ENCODE peak calls at places on chromosomes 4 and X, in five cellular contexts. K is GM23248, X is endothelial cell of umbilical vein, N is tibial nerve, B is heart right ventricle. G is an unnamed sample. For H3K9me3, the result is how much of the 10 kb centered on the place peaks cover.

GRCh38 chrX:133849676-133850075 is 135.7 kb downstream of the GPC3 start:
- DNase-seq in X (no peak), K (no peak), N (no peak), B (no peak), G (no peak)

GRCh38 chr4:77481856-77482255 is 123.8 kb upstream of the CXCL13 start:
- DNase-seq in X (no peak), K (peak), B (no peak), N (no peak), G (no peak)

GRCh38 chrX:44344194-44344593 is 722 bp upstream of the EFHC2 start:
- DNase-seq in X (no peak), N (peak), B (peak), K (no peak), G (peak)

GRCh38 chrX:53088136-53088974 is 5.6 kb upstream of the KANTR start:
- DNase-seq in N (peak), B (peak), K (peak), X (peak), G (peak)

GRCh38 chr4:185721949-185722316 is 90.1 kb downstream of the SORBS2 start:
- DNase-seq in B (no peak), K (no peak), N (no peak), X (no peak), G (no peak)

GRCh38 chrX:42128587-42128986 is 205.2 kb upstream of the CASK start:
- DNase-seq in X (no peak), N (no peak), B (no peak), K (no peak), G (no peak)

GRCh38 chr4:179415842-179416223 is 1973.6 kb upstream of the AGA start:
- DNase-seq in B (no peak), N (no peak), K (no peak), X (no peak), G (no peak)

GRCh38 chr4:121822796-121823504 is 733 bp downstream of the CCNA2 start:
- DNase-seq in B (no peak), X (peak), K (peak), N (no peak), G (peak)

GRCh38 chr4:122617597-122618593 is 3.0 kb downstream of the IL21 start:
- DNase-seq in B (no peak), X (no peak), K (peak), N (no peak), G (no peak)

GRCh38 chr4:16337936-16338335 is 111.7 kb upstream of the TAPT1 start:
- DNase-seq in X (no peak), B (no peak), K (peak), N (no peak), G (no peak)

GRCh38 chr4:18508801-18509200 is 487.2 kb upstream of the LCORL start:
- DNase-seq in B (no peak), X (no peak), N (no peak), K (no peak), G (no peak)

GRCh38 chr4:75714681-75715080 is 9.7 kb upstream of the USO1 start:
- DNase-seq in K (peak), X (no peak), N (no peak), B (no peak), G (no peak)

GRCh38 chr4:158020734-158021346 is 152.0 kb downstream of the GASK1B start:
- DNase-seq in N (no peak), B (no peak), X (peak), K (peak), G (no peak)

GRCh38 chr4:154743683-154744340 is at the start of gene LRAT:
- DNase-seq in N (no peak), B (peak), X (no peak), K (peak), G (peak)

GRCh38 chr4:103498161-103499070 is 221.4 kb downstream of the TACR3 start:
- DNase-seq in K (peak), B (no peak), N (no peak), X (peak), G (no peak)

GRCh38 chr4:53777244-53777984 is 186.1 kb upstream of the LNX1 start:
- DNase-seq in X (no peak), K (peak), B (no peak), N (no peak), G (no peak)

GRCh38 chrX:12002876-12003275 is 135.4 kb upstream of the FRMPD4 start:
- DNase-seq in X (no peak), N (no peak), B (no peak), K (peak), G (no peak)

GRCh38 chr4:119785963-119786362 is 157.4 kb upstream of the PDE5A start:
- DNase-seq in N (no peak), K (peak), X (peak), B (no peak), G (no peak)

GRCh38 chr4:184653650-184654049 is 4.1 kb downstream of the PRIMPOL start:
- DNase-seq in N (no peak), B (no peak), X (no peak), K (peak), G (no peak)

DNA sequence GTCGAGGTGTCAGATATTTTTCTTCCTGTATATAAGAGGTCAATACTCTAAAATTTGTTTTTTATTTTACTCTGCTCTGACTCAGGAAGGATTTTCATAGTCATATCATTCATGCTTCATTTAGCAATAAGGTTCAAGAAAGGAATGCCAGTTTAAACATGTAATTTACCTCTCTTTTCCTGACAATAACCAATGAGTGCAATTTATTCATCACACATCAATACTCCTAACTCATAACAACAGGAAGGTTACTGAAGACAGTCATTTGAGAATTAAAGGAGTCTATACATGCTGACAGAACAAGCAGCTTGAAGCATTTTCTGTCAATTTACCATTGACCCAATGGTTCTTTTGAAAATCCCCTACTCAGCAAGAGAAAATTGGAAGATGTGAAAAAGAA is 190.3 kb upstream of the RPS6KA3 start:
- DNase-seq in K (no peak), N (no peak), X (no peak), B (no peak), G (no peak)
- H3K9me3 ChIP-seq in K (under half), N (under half), X (under half), B (under half), G (under half)

DNA sequence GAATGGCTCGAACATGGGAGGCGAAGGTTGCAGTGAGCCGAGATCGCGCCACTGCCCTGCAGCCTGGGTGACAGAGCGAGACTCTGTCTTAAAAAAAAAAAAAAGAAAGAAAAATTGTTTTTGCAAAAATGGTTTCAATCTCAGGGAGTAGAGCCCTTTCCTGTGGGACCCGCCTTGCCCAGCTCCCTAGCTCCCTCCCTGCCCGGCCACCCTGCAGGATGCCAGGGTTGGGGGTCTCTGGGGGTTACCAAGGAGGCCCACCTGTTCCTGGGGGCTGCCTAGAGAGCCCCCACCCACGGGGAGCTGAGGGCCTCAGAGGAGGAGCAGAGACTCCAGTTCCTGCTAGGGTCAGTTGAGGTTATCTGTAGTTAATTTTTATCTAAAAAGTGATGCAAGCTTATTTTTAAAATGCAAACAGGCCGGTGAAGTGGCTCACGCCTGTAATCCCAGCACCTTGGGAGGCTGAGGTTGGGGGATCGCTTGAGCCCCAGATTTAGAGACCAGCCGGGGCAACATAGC is 18.7 kb upstream of the PLCXD1 start:
- DNase-seq in X (no peak), N (no peak), B (no peak), K (no peak), G (no peak)
- H3K27ac ChIP-seq in X (no peak), N (no peak), B (no peak), K (no peak), G (no peak)

GRCh38 chrX:153727108-153727931 is 2.7 kb downstream of the ABCD1 start:
- DNase-seq in X (peak), N (peak), B (peak), K (peak), G (no peak)

GRCh38 chrX:153728095-153728494 is 3.4 kb downstream of the ABCD1 start:
- DNase-seq in X (no peak), K (no peak), B (no peak), N (no peak), G (no peak)

GRCh38 chrX:153725039-153725831 is 579 bp downstream of the ABCD1 start:
- DNase-seq in B (peak), X (no peak), N (no peak), K (no peak), G (no peak)

GRCh38 chrX:153725832-153726285 is 1.2 kb downstream of the ABCD1 start:
- DNase-seq in B (peak), K (peak), X (no peak), N (no peak), G (no peak)

GRCh38 chrX:153726286-153727107 is 1.8 kb downstream of the ABCD1 start:
- DNase-seq in X (peak), B (peak), N (peak), K (peak), G (no peak)
- H3K9me3 ChIP-seq in X (under half), B (under half), N (under half), K (under half), G (under half)

DNA sequence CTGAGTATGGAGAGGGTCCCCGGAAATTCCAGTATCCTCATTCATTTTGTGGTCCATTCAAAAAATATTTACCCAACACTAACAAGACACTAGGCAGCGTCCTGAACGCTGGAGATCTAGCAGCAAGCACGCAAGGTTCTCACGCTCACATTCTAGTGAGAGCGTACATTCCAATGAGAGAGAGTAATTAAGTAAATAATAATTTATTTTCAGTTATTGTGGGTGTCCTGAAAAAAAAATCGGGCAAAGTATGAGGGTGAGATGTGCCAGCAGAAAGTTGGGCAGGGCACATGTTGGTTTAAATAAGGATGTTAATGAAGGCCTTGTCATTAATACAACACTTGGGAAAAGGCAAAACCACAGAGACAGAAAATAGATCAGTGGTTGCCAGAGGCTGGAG is 4.0 kb upstream of the TMEM156 start:
- DNase-seq in K (no peak), X (peak), B (no peak), N (no peak), G (no peak)
- H3K27ac ChIP-seq in K (no peak), X (peak), B (no peak), N (no peak), G (no peak)

GRCh38 chrX:152647978-152648377 is 10.3 kb downstream of the GABRQ start:
- DNase-seq in K (no peak), N (no peak), X (no peak), B (no peak), G (no peak)
- H3K9me3 ChIP-seq in K (under half), N (under half), X (under half), B (under half), G (under half)

GRCh38 chrX:21839334-21840198 is at the start of gene MBTPS2:
- DNase-seq in N (peak), K (peak), X (peak), B (peak), G (peak)
- H3K27ac ChIP-seq in N (peak), K (peak), X (peak), B (peak), G (no peak)